ENCODE peak calls at places on chromosomes 13 and 19, in nine cellular contexts. One of them, this sample, is unnamed.

GRCh38 chr19:48868196-48868886 is at the start of gene PLEKHA4:
- DNase-seq in Jurkat, Clone E6-1: no peak
- DNase-seq in GM12865: no peak
- DNase-seq in stimulated activated CD4-positive, alpha-beta T cell treated with anti-CD3 and anti-CD28 coated beads, Interleukin-1b, Interleukin-23, amount 100 ng/mL, for 1 hour: no peak
- DNase-seq in effector memory CD4-positive, alpha-beta T cell: no peak
- DNase-seq in NCI-H2107: no peak
- DNase-seq in epithelial cell of esophagus: no peak
- DNase-seq in Ammon's horn: no peak
- DNase-seq in activated gamma-delta T cell treated with Interleukin-2 at 50 U/mL for 16 hours: no peak
- DNase-seq in this sample: no peak

GRCh38 chr19:36141039-36141914 is 1.4 kb downstream of the CAPNS1 start:
- DNase-seq in Jurkat, Clone E6-1: peak; percentile 84
- DNase-seq in GM12865: peak; percentile 92
- DNase-seq in activated gamma-delta T cell treated with Interleukin-2 at 50 U/mL for 16 hours: peak; percentile 86
- DNase-seq in stimulated activated CD4-positive, alpha-beta T cell treated with anti-CD3 and anti-CD28 coated beads, Interleukin-1b, Interleukin-23, amount 100 ng/mL, for 1 hour: peak; percentile 84
- DNase-seq in effector memory CD4-positive, alpha-beta T cell: peak; percentile 86
- DNase-seq in Ammon's horn: peak; percentile 81
- DNase-seq in NCI-H2107: peak; percentile 69
- DNase-seq in epithelial cell of esophagus: peak; percentile 93
- DNase-seq in this sample: peak; percentile 59

GRCh38 chr13:98984983-98985382 is 7.1 kb upstream of the DOCK9 start:
- DNase-seq in Ammon's horn: no peak
- DNase-seq in GM12865: no peak
- DNase-seq in NCI-H2107: no peak
- DNase-seq in activated gamma-delta T cell treated with Interleukin-2 at 50 U/mL for 16 hours: no peak
- DNase-seq in effector memory CD4-positive, alpha-beta T cell: no peak
- DNase-seq in Jurkat, Clone E6-1: no peak
- DNase-seq in stimulated activated CD4-positive, alpha-beta T cell treated with anti-CD3 and anti-CD28 coated beads, Interleukin-1b, Interleukin-23, amount 100 ng/mL, for 1 hour: no peak
- DNase-seq in epithelial cell of esophagus: no peak
- DNase-seq in this sample: no peak

GRCh38 chr13:74046461-74046860 is 87.7 kb downstream of the KLF12 start:
- DNase-seq in stimulated activated CD4-positive, alpha-beta T cell treated with anti-CD3 and anti-CD28 coated beads, Interleukin-1b, Interleukin-23, amount 100 ng/mL, for 1 hour: no peak
- DNase-seq in effector memory CD4-positive, alpha-beta T cell: no peak
- DNase-seq in Ammon's horn: no peak
- DNase-seq in NCI-H2107: no peak
- DNase-seq in GM12865: no peak
- DNase-seq in activated gamma-delta T cell treated with Interleukin-2 at 50 U/mL for 16 hours: no peak
- DNase-seq in Jurkat, Clone E6-1: no peak
- DNase-seq in epithelial cell of esophagus: no peak
- DNase-seq in this sample: no peak

GRCh38 chr13:19845758-19846157 is 17.7 kb downstream of the ZMYM5 start:
- DNase-seq in Jurkat, Clone E6-1: no peak
- DNase-seq in Ammon's horn: no peak
- DNase-seq in activated gamma-delta T cell treated with Interleukin-2 at 50 U/mL for 16 hours: no peak
- DNase-seq in effector memory CD4-positive, alpha-beta T cell: no peak
- DNase-seq in GM12865: no peak
- DNase-seq in stimulated activated CD4-positive, alpha-beta T cell treated with anti-CD3 and anti-CD28 coated beads, Interleukin-1b, Interleukin-23, amount 100 ng/mL, for 1 hour: no peak
- DNase-seq in epithelial cell of esophagus: peak; percentile 93
- DNase-seq in NCI-H2107: no peak
- DNase-seq in this sample: no peak

GRCh38 chr19:33819875-33820781 is 23.5 kb downstream of the KCTD15 start:
- DNase-seq in Ammon's horn: peak; percentile 45
- DNase-seq in epithelial cell of esophagus: peak; percentile 99
- DNase-seq in NCI-H2107: no peak
- DNase-seq in GM12865: peak; percentile 57
- DNase-seq in activated gamma-delta T cell treated with Interleukin-2 at 50 U/mL for 16 hours: peak; percentile 13
- DNase-seq in effector memory CD4-positive, alpha-beta T cell: peak; percentile 41
- DNase-seq in Jurkat, Clone E6-1: peak; percentile 42
- DNase-seq in stimulated activated CD4-positive, alpha-beta T cell treated with anti-CD3 and anti-CD28 coated beads, Interleukin-1b, Interleukin-23, amount 100 ng/mL, for 1 hour: no peak
- DNase-seq in this sample: no peak

GRCh38 chr13:45713721-45714120 is 11.6 kb downstream of the CBY2 start:
- DNase-seq in epithelial cell of esophagus: no peak
- DNase-seq in Jurkat, Clone E6-1: no peak
- DNase-seq in GM12865: no peak
- DNase-seq in effector memory CD4-positive, alpha-beta T cell: no peak
- DNase-seq in Ammon's horn: no peak
- DNase-seq in activated gamma-delta T cell treated with Interleukin-2 at 50 U/mL for 16 hours: no peak
- DNase-seq in stimulated activated CD4-positive, alpha-beta T cell treated with anti-CD3 and anti-CD28 coated beads, Interleukin-1b, Interleukin-23, amount 100 ng/mL, for 1 hour: no peak
- DNase-seq in NCI-H2107: no peak
- DNase-seq in this sample: no peak

GRCh38 chr13:30119476-30119875 is 187.9 kb downstream of the KATNAL1 start:
- DNase-seq in activated gamma-delta T cell treated with Interleukin-2 at 50 U/mL for 16 hours: peak; percentile 17
- DNase-seq in NCI-H2107: no peak
- DNase-seq in epithelial cell of esophagus: peak; percentile 72
- DNase-seq in Ammon's horn: no peak
- DNase-seq in stimulated activated CD4-positive, alpha-beta T cell treated with anti-CD3 and anti-CD28 coated beads, Interleukin-1b, Interleukin-23, amount 100 ng/mL, for 1 hour: no peak
- DNase-seq in GM12865: peak; percentile 34
- DNase-seq in Jurkat, Clone E6-1: peak; percentile 90
- DNase-seq in effector memory CD4-positive, alpha-beta T cell: peak; percentile 4
- DNase-seq in this sample: no peak

GRCh38 chr19:14459703-14460102 is 15.5 kb downstream of the PTGER1 start:
- DNase-seq in stimulated activated CD4-positive, alpha-beta T cell treated with anti-CD3 and anti-CD28 coated beads, Interleukin-1b, Interleukin-23, amount 100 ng/mL, for 1 hour: no peak
- DNase-seq in effector memory CD4-positive, alpha-beta T cell: no peak
- DNase-seq in activated gamma-delta T cell treated with Interleukin-2 at 50 U/mL for 16 hours: peak; percentile 57
- DNase-seq in Ammon's horn: no peak
- DNase-seq in Jurkat, Clone E6-1: no peak
- DNase-seq in epithelial cell of esophagus: no peak
- DNase-seq in NCI-H2107: no peak
- DNase-seq in GM12865: no peak
- DNase-seq in this sample: no peak

GRCh38 chr19:9523885-9524474 is 14.5 kb downstream of the ZNF426 start:
- DNase-seq in Jurkat, Clone E6-1: no peak
- DNase-seq in epithelial cell of esophagus: no peak
- DNase-seq in stimulated activated CD4-positive, alpha-beta T cell treated with anti-CD3 and anti-CD28 coated beads, Interleukin-1b, Interleukin-23, amount 100 ng/mL, for 1 hour: no peak
- DNase-seq in Ammon's horn: no peak
- DNase-seq in GM12865: no peak
- DNase-seq in activated gamma-delta T cell treated with Interleukin-2 at 50 U/mL for 16 hours: no peak
- DNase-seq in NCI-H2107: no peak
- DNase-seq in effector memory CD4-positive, alpha-beta T cell: no peak
- DNase-seq in this sample: no peak

GRCh38 chr19:619286-620002 is 13.9 kb downstream of the POLRMT start:
- DNase-seq in effector memory CD4-positive, alpha-beta T cell: no peak
- DNase-seq in epithelial cell of esophagus: no peak
- DNase-seq in Jurkat, Clone E6-1: no peak
- DNase-seq in NCI-H2107: no peak
- DNase-seq in activated gamma-delta T cell treated with Interleukin-2 at 50 U/mL for 16 hours: no peak
- DNase-seq in GM12865: no peak
- DNase-seq in Ammon's horn: no peak
- DNase-seq in stimulated activated CD4-positive, alpha-beta T cell treated with anti-CD3 and anti-CD28 coated beads, Interleukin-1b, Interleukin-23, amount 100 ng/mL, for 1 hour: no peak
- DNase-seq in this sample: no peak

GRCh38 chr13:95588721-95589120 is 36.2 kb downstream of the CLDN10 start:
- DNase-seq in effector memory CD4-positive, alpha-beta T cell: no peak
- DNase-seq in activated gamma-delta T cell treated with Interleukin-2 at 50 U/mL for 16 hours: no peak
- DNase-seq in Ammon's horn: no peak
- DNase-seq in NCI-H2107: no peak
- DNase-seq in epithelial cell of esophagus: peak; percentile 76
- DNase-seq in GM12865: no peak
- DNase-seq in Jurkat, Clone E6-1: no peak
- DNase-seq in stimulated activated CD4-positive, alpha-beta T cell treated with anti-CD3 and anti-CD28 coated beads, Interleukin-1b, Interleukin-23, amount 100 ng/mL, for 1 hour: no peak
- DNase-seq in this sample: no peak

GRCh38 chr19:33413868-33414666 is 40.6 kb downstream of the CEBPG start:
- DNase-seq in Ammon's horn: no peak
- DNase-seq in activated gamma-delta T cell treated with Interleukin-2 at 50 U/mL for 16 hours: no peak
- DNase-seq in GM12865: no peak
- DNase-seq in Jurkat, Clone E6-1: no peak
- DNase-seq in NCI-H2107: no peak
- DNase-seq in epithelial cell of esophagus: no peak
- DNase-seq in stimulated activated CD4-positive, alpha-beta T cell treated with anti-CD3 and anti-CD28 coated beads, Interleukin-1b, Interleukin-23, amount 100 ng/mL, for 1 hour: no peak
- DNase-seq in effector memory CD4-positive, alpha-beta T cell: no peak
- DNase-seq in this sample: no peak

GRCh38 chr19:4573682-4574081 is 14.2 kb upstream of the SEMA6B start:
- DNase-seq in activated gamma-delta T cell treated with Interleukin-2 at 50 U/mL for 16 hours: no peak
- DNase-seq in Ammon's horn: no peak
- DNase-seq in stimulated activated CD4-positive, alpha-beta T cell treated with anti-CD3 and anti-CD28 coated beads, Interleukin-1b, Interleukin-23, amount 100 ng/mL, for 1 hour: no peak
- DNase-seq in epithelial cell of esophagus: no peak
- DNase-seq in NCI-H2107: no peak
- DNase-seq in effector memory CD4-positive, alpha-beta T cell: no peak
- DNase-seq in GM12865: no peak
- DNase-seq in Jurkat, Clone E6-1: no peak
- DNase-seq in this sample: no peak

GRCh38 chr19:49552749-49553148 is 24.9 kb downstream of the RCN3 start:
- DNase-seq in Jurkat, Clone E6-1: no peak
- DNase-seq in effector memory CD4-positive, alpha-beta T cell: no peak
- DNase-seq in Ammon's horn: peak; percentile 53
- DNase-seq in NCI-H2107: no peak
- DNase-seq in epithelial cell of esophagus: no peak
- DNase-seq in GM12865: no peak
- DNase-seq in activated gamma-delta T cell treated with Interleukin-2 at 50 U/mL for 16 hours: peak; percentile 35
- DNase-seq in stimulated activated CD4-positive, alpha-beta T cell treated with anti-CD3 and anti-CD28 coated beads, Interleukin-1b, Interleukin-23, amount 100 ng/mL, for 1 hour: no peak
- DNase-seq in this sample: no peak

GRCh38 chr13:36788276-36788675 is 30.7 kb upstream of the RFXAP start:
- DNase-seq in stimulated activated CD4-positive, alpha-beta T cell treated with anti-CD3 and anti-CD28 coated beads, Interleukin-1b, Interleukin-23, amount 100 ng/mL, for 1 hour: no peak
- DNase-seq in GM12865: no peak
- DNase-seq in effector memory CD4-positive, alpha-beta T cell: no peak
- DNase-seq in NCI-H2107: no peak
- DNase-seq in activated gamma-delta T cell treated with Interleukin-2 at 50 U/mL for 16 hours: no peak
- DNase-seq in epithelial cell of esophagus: peak; percentile 52
- DNase-seq in Jurkat, Clone E6-1: no peak
- DNase-seq in Ammon's horn: no peak
- DNase-seq in this sample: no peak

GRCh38 chr13:59750860-59751259 is 412.9 kb downstream of the DIAPH3 start:
- DNase-seq in effector memory CD4-positive, alpha-beta T cell: no peak
- DNase-seq in stimulated activated CD4-positive, alpha-beta T cell treated with anti-CD3 and anti-CD28 coated beads, Interleukin-1b, Interleukin-23, amount 100 ng/mL, for 1 hour: no peak
- DNase-seq in Jurkat, Clone E6-1: no peak
- DNase-seq in epithelial cell of esophagus: peak; percentile 41
- DNase-seq in NCI-H2107: no peak
- DNase-seq in Ammon's horn: peak; percentile 92
- DNase-seq in GM12865: no peak
- DNase-seq in activated gamma-delta T cell treated with Interleukin-2 at 50 U/mL for 16 hours: no peak
- DNase-seq in this sample: no peak

GRCh38 chr13:27001705-27002104 is 169.9 kb downstream of the USP12 start:
- DNase-seq in activated gamma-delta T cell treated with Interleukin-2 at 50 U/mL for 16 hours: no peak
- DNase-seq in NCI-H2107: no peak
- DNase-seq in GM12865: no peak
- DNase-seq in epithelial cell of esophagus: no peak
- DNase-seq in stimulated activated CD4-positive, alpha-beta T cell treated with anti-CD3 and anti-CD28 coated beads, Interleukin-1b, Interleukin-23, amount 100 ng/mL, for 1 hour: no peak
- DNase-seq in effector memory CD4-positive, alpha-beta T cell: no peak
- DNase-seq in Jurkat, Clone E6-1: no peak
- DNase-seq in Ammon's horn: no peak
- DNase-seq in this sample: no peak

GRCh38 chr19:19480688-19481087 is 34.7 kb downstream of the TSSK6 start:
- DNase-seq in stimulated activated CD4-positive, alpha-beta T cell treated with anti-CD3 and anti-CD28 coated beads, Interleukin-1b, Interleukin-23, amount 100 ng/mL, for 1 hour: no peak
- DNase-seq in NCI-H2107: peak; percentile 30
- DNase-seq in Ammon's horn: no peak
- DNase-seq in GM12865: peak; percentile 68
- DNase-seq in effector memory CD4-positive, alpha-beta T cell: no peak
- DNase-seq in activated gamma-delta T cell treated with Interleukin-2 at 50 U/mL for 16 hours: no peak
- DNase-seq in epithelial cell of esophagus: no peak
- DNase-seq in Jurkat, Clone E6-1: peak; percentile 70
- DNase-seq in this sample: no peak

GRCh38 chr13:21898461-21898860 is 227.6 kb downstream of the FGF9 start:
- DNase-seq in stimulated activated CD4-positive, alpha-beta T cell treated with anti-CD3 and anti-CD28 coated beads, Interleukin-1b, Interleukin-23, amount 100 ng/mL, for 1 hour: no peak
- DNase-seq in Ammon's horn: no peak
- DNase-seq in effector memory CD4-positive, alpha-beta T cell: no peak
- DNase-seq in GM12865: no peak
- DNase-seq in activated gamma-delta T cell treated with Interleukin-2 at 50 U/mL for 16 hours: no peak
- DNase-seq in Jurkat, Clone E6-1: no peak
- DNase-seq in NCI-H2107: no peak
- DNase-seq in epithelial cell of esophagus: no peak
- DNase-seq in this sample: no peak

GRCh38 chr13:50905256-50905655 is 4.3 kb upstream of the RNASEH2B start:
- DNase-seq in activated gamma-delta T cell treated with Interleukin-2 at 50 U/mL for 16 hours: no peak
- DNase-seq in stimulated activated CD4-positive, alpha-beta T cell treated with anti-CD3 and anti-CD28 coated beads, Interleukin-1b, Interleukin-23, amount 100 ng/mL, for 1 hour: no peak
- DNase-seq in epithelial cell of esophagus: peak; percentile 58
- DNase-seq in Jurkat, Clone E6-1: no peak
- DNase-seq in Ammon's horn: no peak
- DNase-seq in effector memory CD4-positive, alpha-beta T cell: no peak
- DNase-seq in GM12865: no peak
- DNase-seq in NCI-H2107: no peak
- DNase-seq in this sample: no peak

GRCh38 chr13:94412870-94413269 is 66.6 kb downstream of the DCT start:
- DNase-seq in Ammon's horn: no peak
- DNase-seq in epithelial cell of esophagus: no peak
- DNase-seq in stimulated activated CD4-positive, alpha-beta T cell treated with anti-CD3 and anti-CD28 coated beads, Interleukin-1b, Interleukin-23, amount 100 ng/mL, for 1 hour: no peak
- DNase-seq in Jurkat, Clone E6-1: no peak
- DNase-seq in GM12865: no peak
- DNase-seq in activated gamma-delta T cell treated with Interleukin-2 at 50 U/mL for 16 hours: no peak
- DNase-seq in NCI-H2107: no peak
- DNase-seq in effector memory CD4-positive, alpha-beta T cell: no peak
- DNase-seq in this sample: no peak

GRCh38 chr13:22047082-22047784 is 376.4 kb downstream of the FGF9 start:
- DNase-seq in Ammon's horn: no peak
- DNase-seq in epithelial cell of esophagus: peak; percentile 25
- DNase-seq in effector memory CD4-positive, alpha-beta T cell: no peak
- DNase-seq in activated gamma-delta T cell treated with Interleukin-2 at 50 U/mL for 16 hours: no peak
- DNase-seq in NCI-H2107: no peak
- DNase-seq in stimulated activated CD4-positive, alpha-beta T cell treated with anti-CD3 and anti-CD28 coated beads, Interleukin-1b, Interleukin-23, amount 100 ng/mL, for 1 hour: no peak
- DNase-seq in GM12865: no peak
- DNase-seq in Jurkat, Clone E6-1: no peak
- DNase-seq in this sample: no peak

GRCh38 chr19:40717325-40717879 is 490 bp downstream of the ITPKC start:
- DNase-seq in epithelial cell of esophagus: peak; percentile 28
- DNase-seq in GM12865: no peak
- DNase-seq in effector memory CD4-positive, alpha-beta T cell: no peak
- DNase-seq in stimulated activated CD4-positive, alpha-beta T cell treated with anti-CD3 and anti-CD28 coated beads, Interleukin-1b, Interleukin-23, amount 100 ng/mL, for 1 hour: no peak
- DNase-seq in activated gamma-delta T cell treated with Interleukin-2 at 50 U/mL for 16 hours: no peak
- DNase-seq in Ammon's horn: peak; percentile 13
- DNase-seq in NCI-H2107: no peak
- DNase-seq in Jurkat, Clone E6-1: no peak
- DNase-seq in this sample: no peak

GRCh38 chr13:110483386-110483785 is 78.1 kb downstream of the RAB20 start:
- DNase-seq in epithelial cell of esophagus: no peak
- DNase-seq in GM12865: no peak
- DNase-seq in NCI-H2107: no peak
- DNase-seq in Ammon's horn: peak; percentile 39
- DNase-seq in stimulated activated CD4-positive, alpha-beta T cell treated with anti-CD3 and anti-CD28 coated beads, Interleukin-1b, Interleukin-23, amount 100 ng/mL, for 1 hour: no peak
- DNase-seq in Jurkat, Clone E6-1: no peak
- DNase-seq in effector memory CD4-positive, alpha-beta T cell: no peak
- DNase-seq in activated gamma-delta T cell treated with Interleukin-2 at 50 U/mL for 16 hours: no peak
- DNase-seq in this sample: no peak

GRCh38 chr13:106357198-106357597 is 178.3 kb downstream of the EFNB2 start:
- DNase-seq in activated gamma-delta T cell treated with Interleukin-2 at 50 U/mL for 16 hours: no peak
- DNase-seq in stimulated activated CD4-positive, alpha-beta T cell treated with anti-CD3 and anti-CD28 coated beads, Interleukin-1b, Interleukin-23, amount 100 ng/mL, for 1 hour: no peak
- DNase-seq in Jurkat, Clone E6-1: no peak
- DNase-seq in GM12865: no peak
- DNase-seq in NCI-H2107: no peak
- DNase-seq in effector memory CD4-positive, alpha-beta T cell: no peak
- DNase-seq in Ammon's horn: no peak
- DNase-seq in epithelial cell of esophagus: no peak
- DNase-seq in this sample: no peak

GRCh38 chr19:40633207-40633606 is 32.0 kb downstream of the LTBP4 start:
- DNase-seq in stimulated activated CD4-positive, alpha-beta T cell treated with anti-CD3 and anti-CD28 coated beads, Interleukin-1b, Interleukin-23, amount 100 ng/mL, for 1 hour: no peak
- DNase-seq in Jurkat, Clone E6-1: no peak
- DNase-seq in activated gamma-delta T cell treated with Interleukin-2 at 50 U/mL for 16 hours: no peak
- DNase-seq in effector memory CD4-positive, alpha-beta T cell: no peak
- DNase-seq in GM12865: no peak
- DNase-seq in epithelial cell of esophagus: peak; percentile 58
- DNase-seq in Ammon's horn: no peak
- DNase-seq in NCI-H2107: no peak
- DNase-seq in this sample: no peak

GRCh38 chr13:109647046-109647445 is 139.3 kb downstream of the IRS2 start:
- DNase-seq in epithelial cell of esophagus: peak; percentile 93
- DNase-seq in Ammon's horn: no peak
- DNase-seq in NCI-H2107: no peak
- DNase-seq in Jurkat, Clone E6-1: no peak
- DNase-seq in effector memory CD4-positive, alpha-beta T cell: no peak
- DNase-seq in stimulated activated CD4-positive, alpha-beta T cell treated with anti-CD3 and anti-CD28 coated beads, Interleukin-1b, Interleukin-23, amount 100 ng/mL, for 1 hour: no peak
- DNase-seq in activated gamma-delta T cell treated with Interleukin-2 at 50 U/mL for 16 hours: no peak
- DNase-seq in GM12865: no peak
- DNase-seq in this sample: no peak

GRCh38 chr19:34360354-34360909 is 4.6 kb upstream of the GPI start:
- DNase-seq in epithelial cell of esophagus: no peak
- DNase-seq in effector memory CD4-positive, alpha-beta T cell: no peak
- DNase-seq in activated gamma-delta T cell treated with Interleukin-2 at 50 U/mL for 16 hours: no peak
- DNase-seq in Ammon's horn: no peak
- DNase-seq in GM12865: no peak
- DNase-seq in stimulated activated CD4-positive, alpha-beta T cell treated with anti-CD3 and anti-CD28 coated beads, Interleukin-1b, Interleukin-23, amount 100 ng/mL, for 1 hour: no peak
- DNase-seq in Jurkat, Clone E6-1: no peak
- DNase-seq in NCI-H2107: no peak
- DNase-seq in this sample: no peak

GRCh38 chr19:45153339-45154063 is 7.3 kb downstream of the NKPD1 start:
- DNase-seq in Jurkat, Clone E6-1: no peak
- DNase-seq in stimulated activated CD4-positive, alpha-beta T cell treated with anti-CD3 and anti-CD28 coated beads, Interleukin-1b, Interleukin-23, amount 100 ng/mL, for 1 hour: no peak
- DNase-seq in Ammon's horn: peak; percentile 53
- DNase-seq in NCI-H2107: no peak
- DNase-seq in effector memory CD4-positive, alpha-beta T cell: peak; percentile 15
- DNase-seq in activated gamma-delta T cell treated with Interleukin-2 at 50 U/mL for 16 hours: no peak
- DNase-seq in GM12865: peak; percentile 29
- DNase-seq in epithelial cell of esophagus: no peak
- DNase-seq in this sample: no peak

This sample was measured in esophagus squamous epithelium.